ENCODE peak calls at places on chromosomes 5 and 9, in nine cellular contexts. P, C, L, Q, B, E, G, A and O are unnamed samples.

GRCh38 chr9:93828331-93829097 is 126.6 kb downstream of the BARX1 start:
- DNase-seq in P (no peak), B (no peak), C (no peak), E (no peak), Q (no peak), A (no peak), G (no peak), L (no peak), O (no peak)

GRCh38 chr9:93543117-93543516 is 33.3 kb upstream of the PHF2 start:
- DNase-seq in E (no peak), Q (no peak), B (no peak), C (no peak), L (no peak), A (no peak), P (no peak), G (no peak), O (no peak)

GRCh38 chr5:55393501-55394175 is 85.8 kb downstream of the MTREX start:
- DNase-seq in C (no peak), P (no peak), L (no peak), A (no peak), G (no peak), Q (no peak), B (no peak), E (no peak), O (no peak)

GRCh38 chr5:55407059-55407684 is 99.4 kb downstream of the MTREX start:
- DNase-seq in E (peak), Q (peak), C (peak), A (no peak), B (peak), G (peak), L (peak), P (peak), O (no peak)

GRCh38 chr5:171629221-171630005 is 156.2 kb upstream of the SMIM23 start:
- DNase-seq in C (peak), E (no peak), G (peak), L (peak), B (no peak), Q (peak), P (no peak), A (peak), O (no peak)

GRCh38 chr9:126331964-126332748 is 5.5 kb downstream of the MVB12B start:
- DNase-seq in G (no peak), C (no peak), Q (no peak), B (no peak), P (peak), A (no peak), L (no peak), E (no peak), O (no peak)

GRCh38 chr5:151075698-151076331 is 5.0 kb downstream of the TNIP1 start:
- DNase-seq in L (no peak), B (no peak), A (no peak), Q (no peak), G (no peak), P (no peak), E (no peak), C (no peak), O (no peak)

GRCh38 chr5:129460951-129461815 is 1.1 kb downstream of the ADAMTS19 start:
- DNase-seq in Q (peak), L (peak), G (peak), E (no peak), P (peak), B (no peak), C (no peak), A (peak), O (no peak)

GRCh38 chr9:83027153-83027867 is 35.6 kb downstream of the RASEF start:
- DNase-seq in L (no peak), E (peak), G (no peak), A (no peak), P (no peak), B (peak), C (peak), Q (peak), O (no peak)

GRCh38 chr9:16794871-16795639 is 75.4 kb downstream of the BNC2 start:
- DNase-seq in C (no peak), G (no peak), L (no peak), A (no peak), Q (no peak), P (no peak), E (no peak), B (no peak), O (no peak)

GRCh38 chr5:74127377-74128338 is 501.7 kb downstream of the ARHGEF28 start:
- DNase-seq in G (no peak), P (no peak), Q (peak), B (no peak), L (peak), E (peak), C (no peak), A (no peak), O (no peak)

GRCh38 chr5:159752622-159753275 is 163.5 kb upstream of the ADRA1B start:
- DNase-seq in B (no peak), G (no peak), P (no peak), E (no peak), L (no peak), Q (no peak), C (no peak), A (no peak), O (no peak)

GRCh38 chr5:80182802-80183645 is 72.8 kb downstream of the SERINC5 start:
- DNase-seq in E (no peak), C (no peak), Q (no peak), L (peak), A (no peak), G (peak), B (no peak), P (no peak), O (no peak)

GRCh38 chr9:120473626-120474025 is 106.3 kb downstream of the CDK5RAP2 start:
- DNase-seq in G (no peak), B (no peak), A (no peak), P (no peak), L (no peak), C (no peak), E (no peak), Q (no peak), O (no peak)

GRCh38 chr5:52988335-52989024 is 672 bp upstream of the ITGA2 start:
- DNase-seq in Q (peak), C (peak), P (peak), G (no peak), E (no peak), B (no peak), L (peak), A (no peak), O (no peak)

GRCh38 chr5:64285188-64286130 is 119.8 kb downstream of the RNF180 start:
- DNase-seq in P (no peak), L (no peak), C (no peak), A (no peak), G (no peak), Q (no peak), B (no peak), E (no peak), O (no peak)

GRCh38 chr5:89120719-89121118 is 237.7 kb upstream of the MEF2C start:
- DNase-seq in C (no peak), A (no peak), Q (no peak), G (peak), P (no peak), E (no peak), L (no peak), B (no peak), O (no peak)

GRCh38 chr9:89802809-89803355 is 198.1 kb downstream of the GADD45G start:
- DNase-seq in G (no peak), L (no peak), A (no peak), B (no peak), E (no peak), C (peak), P (peak), Q (no peak), O (no peak)

GRCh38 chr5:169873642-169874041 is 106.7 kb downstream of the INSYN2B start:
- DNase-seq in P (no peak), Q (no peak), E (no peak), L (no peak), G (peak), B (no peak), C (no peak), A (no peak), O (no peak)

GRCh38 chr9:116156621-116157314 is 3.2 kb downstream of the PAPPA start:
- DNase-seq in Q (peak), B (no peak), P (peak), E (no peak), A (peak), L (peak), C (no peak), G (no peak), O (no peak)

DNA sequence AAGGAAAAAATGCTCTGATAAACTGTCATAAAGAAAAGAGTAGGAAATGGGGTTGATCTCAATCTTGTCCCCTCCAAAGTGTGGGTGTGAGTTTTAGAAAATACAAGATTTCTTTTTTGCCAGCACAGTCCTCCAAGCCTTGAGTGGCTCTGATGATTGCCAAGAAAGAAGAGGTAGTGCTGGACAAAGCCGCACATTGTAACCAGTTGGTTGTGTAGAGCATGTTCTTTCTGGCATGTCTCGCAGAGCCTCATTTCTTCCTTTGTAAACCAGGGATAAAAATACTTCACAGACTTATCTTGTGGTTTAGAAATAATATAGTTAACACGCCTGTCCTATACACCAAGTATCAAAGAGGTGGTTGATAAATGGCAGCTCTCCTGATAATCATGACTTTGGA is 30.4 kb downstream of the PRLR start:
- DNase-seq in P (no peak), B (no peak), A (no peak), C (no peak), Q (no peak), G (no peak), E (no peak), L (no peak), O (no peak)
- TF ChIP-seq REST in P (no peak), B (no peak), A (no peak), C (no peak), Q (no peak), G (no peak), E (no peak), L (no peak), O (no peak)

GRCh38 chr5:98543490-98543889 is 230.0 kb upstream of the RGMB start:
- DNase-seq in Q (no peak), B (no peak), G (no peak), E (no peak), P (no peak), C (no peak), L (no peak), A (no peak), O (no peak)
- TF ChIP-seq REST in Q (no peak), B (no peak), G (no peak), E (no peak), P (no peak), C (no peak), L (no peak), A (no peak), O (no peak)

DNA sequence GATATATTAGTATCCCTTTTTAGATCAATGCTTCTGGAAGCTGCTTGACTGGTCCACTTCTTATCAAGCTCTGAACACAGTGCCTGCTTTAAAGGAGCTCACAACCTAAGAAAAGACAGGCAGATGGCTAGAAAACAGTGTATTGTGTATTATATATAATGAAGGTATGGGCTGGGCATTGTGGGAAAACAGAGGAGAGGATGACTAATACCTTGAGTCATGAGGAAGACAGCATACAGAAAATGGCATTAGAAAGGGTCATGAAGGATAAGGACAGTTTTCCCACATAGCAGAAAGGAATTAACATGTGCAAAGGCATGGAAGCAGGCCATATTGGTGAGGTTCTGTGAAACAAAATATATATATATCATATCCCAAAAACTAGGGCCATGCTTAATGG is 309.6 kb downstream of the MLLT3 start:
- DNase-seq in B (no peak), C (no peak), G (no peak), Q (peak), E (no peak), L (no peak), P (no peak), A (no peak), O (no peak)
- TF ChIP-seq REST in B (no peak), C (no peak), G (no peak), Q (no peak), E (no peak), L (no peak), P (no peak), A (no peak), O (no peak)

DNA sequence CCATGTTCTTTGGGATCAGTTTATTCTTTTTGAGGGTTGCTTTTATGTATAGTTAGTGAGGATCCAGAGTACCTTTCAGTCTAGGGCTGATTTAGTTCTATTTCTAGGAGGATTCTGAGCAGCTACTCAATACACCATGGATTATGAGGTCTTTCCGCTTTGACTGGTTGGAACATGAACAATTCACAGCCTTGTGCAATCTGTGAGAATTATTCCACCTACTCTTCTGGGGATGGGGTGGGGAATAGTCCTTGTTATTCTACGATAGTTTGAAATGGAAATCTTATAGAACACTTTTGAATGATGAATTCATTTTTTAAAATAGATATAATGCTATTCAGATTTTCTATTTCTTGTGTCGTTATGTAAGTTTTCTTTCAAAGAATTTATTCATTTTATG is 212.3 kb upstream of the ARRDC3 start:
- DNase-seq in L (no peak), P (no peak), B (no peak), G (no peak), Q (no peak), C (no peak), A (no peak), E (no peak), O (no peak)
- TF ChIP-seq REST in L (no peak), P (no peak), B (no peak), G (no peak), Q (no peak), C (no peak), A (no peak), E (no peak), O (no peak)

DNA sequence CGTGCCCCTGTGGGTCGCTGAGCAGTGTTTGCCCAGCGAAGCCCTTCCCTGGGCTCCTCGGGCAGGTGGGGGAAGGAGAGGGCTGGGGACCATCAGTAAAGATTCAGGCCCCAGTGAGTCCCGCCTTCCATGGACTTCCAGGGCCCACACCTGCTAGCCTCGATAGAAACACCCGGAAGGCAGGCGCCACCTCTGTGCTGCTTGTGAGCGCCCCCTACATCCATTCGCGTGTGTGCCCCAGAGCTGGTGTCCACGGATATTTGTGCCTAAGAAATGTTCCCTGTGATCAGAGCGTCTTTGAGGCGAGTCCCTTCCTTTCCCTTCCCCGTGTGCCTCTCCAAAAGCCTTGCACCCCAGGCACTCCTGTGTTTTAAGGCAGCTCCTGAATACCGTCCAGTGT is 101.2 kb downstream of the COL5A1 start:
- DNase-seq in G (no peak), L (peak), P (no peak), B (no peak), E (no peak), Q (no peak), A (no peak), C (no peak), O (no peak)
- TF ChIP-seq REST in G (no peak), L (no peak), P (no peak), B (no peak), E (no peak), Q (no peak), A (no peak), C (no peak), O (no peak)

DNA sequence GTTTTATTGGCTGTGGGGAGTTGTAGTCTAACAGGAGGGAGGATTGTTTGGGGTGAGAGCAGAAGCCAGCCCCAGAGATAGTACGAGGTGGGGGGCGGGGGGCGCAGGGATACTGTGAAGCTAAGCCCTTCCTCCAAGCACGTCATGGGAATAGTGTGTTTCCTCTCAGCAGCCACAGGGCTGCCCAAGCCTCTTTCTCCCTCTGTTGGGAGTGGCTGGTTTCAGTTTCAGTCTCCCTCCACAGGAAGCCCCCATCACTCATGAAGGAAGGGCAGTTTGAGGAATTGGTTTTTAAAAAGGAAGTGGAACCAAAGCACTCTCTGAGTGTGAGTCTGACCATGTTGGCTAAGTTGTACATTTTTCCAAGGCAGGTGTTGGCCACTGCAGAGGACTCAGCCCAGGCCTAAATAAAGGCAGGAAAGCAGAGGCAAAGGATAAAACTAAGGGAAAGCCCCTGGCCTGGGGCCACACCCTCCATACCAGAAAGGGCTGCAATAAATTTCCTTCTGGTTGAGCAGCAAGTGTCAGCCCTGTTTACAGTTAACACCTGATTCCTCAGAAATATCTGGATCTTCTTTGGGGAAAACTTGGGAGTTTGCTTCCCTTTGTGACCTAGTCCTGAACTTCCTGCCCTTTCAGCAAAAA is 3.2 kb downstream of the RAB24 start:
- DNase-seq in G (peak), E (no peak), P (no peak), C (no peak), B (no peak), L (peak), A (peak), Q (no peak), O (peak)
- TF ChIP-seq REST in G (no peak), E (no peak), P (no peak), C (no peak), B (no peak), L (no peak), A (no peak), Q (no peak), O (no peak)